ENCODE peak calls at places on chromosomes 2 and 18, in seven cellular contexts. B, O, H, L, V, J and U are unnamed samples.

GRCh38 chr2:75607988-75608683 is 38.4 kb upstream of the MRPL19 start:
- DNase-seq in B (no peak), O (no peak), H (peak; percentile 55), L (no peak), V (no peak), J (no peak), U (peak; percentile 40)

GRCh38 chr18:70376914-70377258 is 88.0 kb downstream of the SOCS6 start:
- DNase-seq in B (no peak), O (no peak), H (no peak), L (no peak), V (no peak), J (no peak), U (peak; percentile 34)

GRCh38 chr2:9984217-9984739 is 32.8 kb downstream of the GRHL1 start:
- DNase-seq in B (peak; percentile 48), O (no peak), H (peak; percentile 78), L (peak; percentile 79), V (no peak), J (peak; percentile 78), U (peak; percentile 68)

GRCh38 chr2:77521931-77522470 is at the start of gene LRRTM4:
- DNase-seq in B (no peak), O (no peak), H (peak; percentile 77), L (peak; percentile 42), V (no peak), J (peak; percentile 33), U (no peak)

GRCh38 chr2:43524180-43524965 is 71.5 kb downstream of the THADA start:
- DNase-seq in B (peak; percentile 28), O (no peak), H (peak; percentile 28), L (peak; percentile 44), V (no peak), J (no peak), U (peak; percentile 20)

GRCh38 chr2:236179653-236180500 is 11.7 kb upstream of the GBX2 start:
- DNase-seq in B (peak; percentile 20), O (no peak), H (peak; percentile 48), L (no peak), V (no peak), J (peak; percentile 30), U (peak; percentile 62)

GRCh38 chr18:987325-988186 is 82.9 kb downstream of the ADCYAP1 start:
- DNase-seq in B (no peak), O (no peak), H (no peak), L (no peak), V (no peak), J (no peak), U (peak; percentile 60)

GRCh38 chr2:190653931-190654330 is 5.0 kb downstream of the NAB1 start:
- DNase-seq in B (no peak), O (no peak), H (no peak), L (no peak), V (no peak), J (no peak), U (peak; percentile 36)

GRCh38 chr2:88220733-88221132 is 50.6 kb downstream of the THNSL2 start:
- DNase-seq in B (no peak), O (no peak), H (no peak), L (no peak), V (no peak), J (no peak), U (no peak)

GRCh38 chr2:2721296-2721835 is 390.3 kb upstream of the MYT1L start:
- DNase-seq in B (no peak), O (no peak), H (no peak), L (no peak), V (no peak), J (no peak), U (no peak)

GRCh38 chr2:214843823-214844222 is 34.3 kb upstream of the BARD1 start:
- DNase-seq in B (no peak), O (no peak), H (no peak), L (no peak), V (no peak), J (no peak), U (no peak)

GRCh38 chr2:223914349-223914748 is 30.8 kb downstream of the WDFY1 start:
- DNase-seq in B (peak; percentile 76), O (no peak), H (no peak), L (no peak), V (no peak), J (no peak), U (no peak)

GRCh38 chr2:48474599-48475298 is 55.2 kb upstream of the STON1 start:
- DNase-seq in B (peak; percentile 46), O (no peak), H (no peak), L (no peak), V (no peak), J (no peak), U (no peak)

GRCh38 chr18:44033144-44033543 is 647.5 kb upstream of the SETBP1 start:
- DNase-seq in B (no peak), O (no peak), H (no peak), L (no peak), V (no peak), J (no peak), U (no peak)

GRCh38 chr2:16139663-16140610 is 199.6 kb downstream of the MYCN start:
- DNase-seq in B (no peak), O (no peak), H (no peak), L (no peak), V (no peak), J (no peak), U (no peak)

GRCh38 chr2:10912796-10913445 is 1.2 kb downstream of the KCNF1 start:
- DNase-seq in B (no peak), O (no peak), H (no peak), L (no peak), V (no peak), J (no peak), U (no peak)

GRCh38 chr2:146579154-146579930 is 1265.5 kb upstream of the ACVR2A start:
- DNase-seq in B (peak; percentile 77), O (no peak), H (no peak), L (no peak), V (no peak), J (no peak), U (peak; percentile 59)

GRCh38 chr2:6922201-6922656 is 5.0 kb downstream of the RNF144A start:
- DNase-seq in B (no peak), O (no peak), H (peak; percentile 42), L (no peak), V (no peak), J (peak; percentile 47), U (peak; percentile 21)

DNA sequence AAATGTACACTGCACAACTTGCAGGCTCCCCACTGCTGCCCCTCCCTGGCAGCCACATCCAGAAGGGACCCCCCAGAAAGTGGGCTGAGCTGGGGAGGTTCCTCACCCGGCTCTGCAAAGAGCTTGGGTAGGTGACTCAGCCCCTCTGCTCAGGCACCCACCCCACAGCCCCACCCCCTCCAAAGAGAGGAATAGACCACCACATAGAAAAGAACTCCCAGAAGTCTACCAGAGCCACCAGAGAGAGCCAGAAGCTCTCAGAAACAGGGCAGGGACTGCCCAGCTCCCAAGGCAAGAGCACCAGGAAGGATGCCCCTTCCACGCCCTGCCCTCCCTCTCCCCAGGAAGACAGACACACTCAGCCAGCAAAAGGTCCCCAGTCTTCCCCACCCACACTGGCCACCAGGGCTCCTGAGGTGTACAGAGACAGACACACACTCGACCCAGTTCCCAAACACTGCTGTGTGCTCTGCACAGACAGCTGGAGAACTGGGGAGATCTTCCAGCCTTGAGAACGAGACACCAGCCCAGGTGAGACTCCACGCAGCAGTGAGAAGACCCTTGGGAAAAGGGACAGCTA is 28.2 kb downstream of the BIN1 start:
- DNase-seq in B (no peak), O (no peak), H (no peak), L (no peak), V (no peak), J (no peak), U (no peak)
- H3K27ac ChIP-seq in B (no peak overlapping the region), O (peak overlapping the region; percentile 87), H (no peak overlapping the region), L (no peak overlapping the region), V (no peak overlapping the region), J (no peak overlapping the region), U (no peak overlapping the region)

GRCh38 chr2:174614261-174614660 is 16.7 kb upstream of the WIPF1 start:
- DNase-seq in B (peak; percentile 81), O (no peak), H (no peak), L (no peak), V (no peak), J (no peak), U (peak; percentile 92)
- H3K4me1 ChIP-seq in B (peaks cover 12% of the 10 kb centered on the region), O (peaks cover 45% of the 10 kb centered on the region), H (no peaks in the 10 kb centered on the region), L (peaks cover 96% of the 10 kb centered on the region), V (peaks cover 2% of the 10 kb centered on the region), J (peaks cover 15% of the 10 kb centered on the region), U (peaks cover 72% of the 10 kb centered on the region)

GRCh38 chr2:36700311-36700710 is 3.8 kb downstream of the VIT start:
- DNase-seq in B (no peak), O (no peak), H (no peak), L (no peak), V (no peak), J (no peak), U (no peak)

GRCh38 chr2:36702781-36703180 is 6.3 kb downstream of the VIT start:
- DNase-seq in B (no peak), O (no peak), H (no peak), L (no peak), V (no peak), J (no peak), U (no peak)

GRCh38 chr2:36701391-36701795 is 4.9 kb downstream of the VIT start:
- DNase-seq in B (peak; percentile 20), O (no peak), H (peak; percentile 69), L (no peak), V (no peak), J (no peak), U (no peak)

GRCh38 chr2:36704475-36705150 is 8.1 kb downstream of the VIT start:
- DNase-seq in B (no peak), O (no peak), H (no peak), L (no peak), V (no peak), J (no peak), U (no peak)

DNA sequence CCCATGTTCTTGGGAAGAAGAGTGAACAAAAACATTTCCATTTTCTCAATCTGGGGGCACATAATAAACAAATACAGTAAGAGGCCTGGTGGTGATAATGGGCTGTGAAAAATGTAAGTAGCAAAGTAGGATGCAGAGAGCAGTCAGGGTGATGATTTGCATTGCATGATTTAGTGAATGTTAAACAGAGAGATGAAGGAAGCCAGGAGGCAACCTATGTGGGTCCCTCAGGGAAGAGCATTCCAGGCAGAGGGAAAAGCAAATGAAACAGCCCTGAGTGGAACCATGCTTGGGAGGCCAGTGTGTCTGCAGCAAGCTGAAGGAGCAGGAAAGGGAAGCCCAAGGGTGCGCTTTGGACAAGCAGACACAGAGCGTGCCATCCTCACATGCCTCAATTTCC is 5.4 kb downstream of the VIT start:
- DNase-seq in B (no peak), O (no peak), H (no peak), L (no peak), V (no peak), J (no peak), U (no peak)
- H3K27ac ChIP-seq in B (no peak overlapping the region), O (no peak overlapping the region), H (no peak overlapping the region), L (no peak overlapping the region), V (no peak overlapping the region), J (no peak overlapping the region), U (no peak overlapping the region)

GRCh38 chr2:44742054-44742453 is 199.4 kb upstream of the SIX3 start:
- DNase-seq in B (no peak), O (no peak), H (no peak), L (no peak), V (no peak), J (no peak), U (no peak)
- H3K4me1 ChIP-seq in B (no peaks in the 10 kb centered on the region), O (no peaks in the 10 kb centered on the region), H (peaks cover 36% of the 10 kb centered on the region), L (no peaks in the 10 kb centered on the region), V (peaks cover 1% of the 10 kb centered on the region), J (peaks cover 38% of the 10 kb centered on the region), U (no peaks in the 10 kb centered on the region)

GRCh38 chr18:48680339-48680738 is 141.5 kb downstream of the CTIF start:
- DNase-seq in B (no peak), O (no peak), H (no peak), L (no peak), V (peak; percentile 30), J (no peak), U (no peak)
- H3K27ac ChIP-seq in B (no peak overlapping the region), O (no peak overlapping the region), H (no peak overlapping the region), L (no peak overlapping the region), V (no peak overlapping the region), J (no peak overlapping the region), U (no peak overlapping the region)